ENCODE peak calls at places on chromosomes 16 and 17, in eight cellular contexts. V, C, O, Z, Y, B, F and P are unnamed samples.

GRCh38 chr17:6437466-6437865 is 2.5 kb upstream of the AIPL1 start:
- DNase-seq in V (no peak), C (no peak), Z (no peak), F (no peak), B (no peak), O (no peak), Y (no peak), P (no peak)

GRCh38 chr16:27544671-27545070 is 5.0 kb downstream of the GTF3C1 start:
- DNase-seq in V (peak; percentile 25), B (no peak), C (no peak), Z (no peak), Y (peak; percentile 17), F (no peak), O (no peak), P (no peak)

GRCh38 chr17:10733666-10734065 is 3.8 kb upstream of the TMEM220 start:
- DNase-seq in Z (no peak), F (no peak), Y (no peak), V (no peak), O (no peak), B (no peak), C (peak; percentile 31), P (peak; percentile 73)

GRCh38 chr16:26795184-26795583 is 271.5 kb upstream of the C16orf82 start:
- DNase-seq in V (no peak), C (no peak), Z (no peak), O (no peak), F (no peak), Y (no peak), B (no peak), P (no peak)

GRCh38 chr17:67635688-67636087 is 82.0 kb upstream of the NOL11 start:
- DNase-seq in O (no peak), Y (no peak), B (no peak), Z (no peak), C (no peak), V (no peak), F (no peak), P (no peak)

GRCh38 chr16:24826096-24826690 is 19.6 kb upstream of the SLC5A11 start:
- DNase-seq in Z (no peak), V (no peak), F (no peak), C (no peak), O (no peak), B (no peak), Y (no peak), P (no peak)

GRCh38 chr16:68257906-68258800 is 6.2 kb upstream of the SLC7A6 start:
- DNase-seq in O (no peak), C (no peak), Z (no peak), B (no peak), Y (no peak), F (no peak), V (peak; percentile 93), P (peak; percentile 66)

GRCh38 chr17:16215965-16216316 is 607 bp upstream of the NCOR1 start:
- DNase-seq in Z (no peak), C (peak; percentile 78), Y (no peak), B (no peak), F (no peak), O (peak; percentile 24), V (no peak), P (peak; percentile 63)

GRCh38 chr17:65123757-65124675 is 13.2 kb upstream of the RGS9 start:
- DNase-seq in C (no peak), Y (no peak), Z (no peak), V (no peak), O (no peak), B (no peak), F (no peak), P (peak; percentile 27)

GRCh38 chr16:85656351-85657266 is 32.1 kb downstream of the GINS2 start:
- DNase-seq in O (no peak), V (no peak), Z (no peak), B (no peak), Y (peak; percentile 76), F (no peak), C (no peak), P (no peak)

GRCh38 chr16:60907645-60908044 is 1128.6 kb downstream of the CDH8 start:
- DNase-seq in B (no peak), F (no peak), V (no peak), Y (no peak), C (no peak), Z (no peak), O (no peak), P (no peak)

GRCh38 chr16:4698321-4699029 is 5.1 kb downstream of the NUDT16L1 start:
- DNase-seq in Y (peak; percentile 73), F (no peak), O (no peak), Z (no peak), C (no peak), B (no peak), V (no peak), P (no peak)

GRCh38 chr16:4695473-4696171 is 2.3 kb downstream of the NUDT16L1 start:
- DNase-seq in Y (peak; percentile 74), B (no peak), V (no peak), O (no peak), Z (no peak), C (no peak), F (no peak), P (no peak)

GRCh38 chr16:4696172-4696904 is 3.0 kb downstream of the NUDT16L1 start:
- DNase-seq in F (no peak), O (no peak), V (peak; percentile 84), B (no peak), Z (no peak), Y (no peak), C (no peak), P (no peak)

GRCh38 chr16:4697867-4698291 is 4.5 kb downstream of the NUDT16L1 start:
- DNase-seq in Z (no peak), V (no peak), F (no peak), B (no peak), C (no peak), O (no peak), Y (no peak), P (no peak)

DNA sequence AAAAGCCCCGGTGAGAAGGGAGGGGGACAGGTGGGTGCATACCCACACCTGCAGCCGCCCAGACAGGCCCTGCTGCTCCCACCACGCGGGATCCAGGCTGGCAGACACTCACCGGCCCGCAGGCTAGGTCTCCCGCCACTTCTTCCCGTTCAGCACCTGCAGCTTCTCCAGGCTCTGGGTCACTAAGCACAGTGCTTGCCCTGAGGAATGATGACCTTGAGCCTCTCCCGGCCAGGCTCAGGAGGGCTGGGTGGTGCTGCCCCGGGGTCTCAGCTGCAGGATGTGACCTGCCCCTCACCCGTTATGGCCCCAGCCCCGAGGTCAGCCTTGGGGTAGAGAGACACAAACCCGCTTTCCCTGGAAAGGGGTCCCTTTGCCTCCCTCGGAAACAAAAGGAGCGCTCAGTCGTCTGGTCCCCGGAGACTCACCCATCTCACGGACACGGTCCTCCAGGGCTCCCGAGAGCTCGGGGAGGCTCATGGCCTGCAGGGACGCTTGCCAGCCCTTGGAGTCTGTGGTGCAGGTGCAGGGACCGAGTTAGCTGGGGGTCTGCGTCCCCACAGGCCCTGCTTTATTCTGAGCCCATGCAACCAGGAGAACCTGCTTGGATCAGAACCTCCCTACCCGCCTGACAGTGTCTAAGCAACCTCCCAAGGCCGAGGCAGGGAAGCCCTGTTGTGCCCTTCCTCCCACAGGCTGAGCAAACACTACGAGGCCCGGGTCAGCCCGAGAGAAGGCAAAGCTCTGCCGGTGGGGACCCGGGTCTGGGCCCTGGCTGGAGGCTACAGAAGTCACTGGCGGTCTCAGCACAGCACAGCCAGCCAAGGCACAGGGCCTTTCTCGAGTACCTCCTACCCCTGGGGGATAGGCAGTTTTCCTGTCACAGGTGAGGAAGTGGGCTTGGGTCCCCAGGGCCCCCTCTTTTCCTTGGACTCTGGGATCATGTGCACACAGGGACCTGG is 3.8 kb downstream of the NUDT16L1 start:
- DNase-seq in C (no peak), Z (no peak), F (no peak), B (no peak), Y (no peak), O (no peak), V (no peak), P (no peak)
- TF ChIP-seq POLR2AphosphoS5 in C (no peak), Z (no peak), F (no peak), B (no peak), Y (peak; percentile 13), O (no peak), V (no peak), P (no peak)

GRCh38 chr17:29176500-29177351 is 3.5 kb downstream of the MYO18A start:
- DNase-seq in Z (peak; percentile 92), C (no peak), B (no peak), O (no peak), Y (peak; percentile 85), V (peak; percentile 84), F (peak; percentile 71), P (peak; percentile 82)
- H3K27ac ChIP-seq in Z (peak overlapping the region; percentile 94), C (peak overlapping the region; percentile 87), B (peak overlapping the region; percentile 88), O (peak overlapping the region; percentile 85), Y (peak overlapping the region; percentile 84), V (peak overlapping the region; percentile 87), F (peak overlapping the region; percentile 88), P (peak overlapping the region; percentile 92)

GRCh38 chr17:81420769-81421462 is 25.7 kb downstream of the BAHCC1 start:
- DNase-seq in B (no peak), V (no peak), O (no peak), F (no peak), Z (peak; percentile 82), C (no peak), Y (no peak), P (no peak)

GRCh38 chr17:81423698-81424071 is 28.4 kb downstream of the BAHCC1 start:
- DNase-seq in B (no peak), O (no peak), Y (no peak), F (no peak), V (no peak), Z (no peak), C (no peak), P (no peak)

GRCh38 chr17:81424613-81425017 is 29.4 kb downstream of the BAHCC1 start:
- DNase-seq in F (no peak), C (no peak), V (no peak), Z (no peak), O (no peak), Y (no peak), B (no peak), P (no peak)

GRCh38 chr17:81424151-81424550 is 28.9 kb downstream of the BAHCC1 start:
- DNase-seq in F (no peak), B (no peak), Y (no peak), V (no peak), C (no peak), Z (no peak), O (no peak), P (no peak)

GRCh38 chr17:81422776-81423697 is 27.8 kb downstream of the BAHCC1 start:
- DNase-seq in O (peak; percentile 68), B (peak; percentile 69), Y (no peak), F (peak; percentile 69), Z (peak; percentile 74), C (no peak), V (peak; percentile 92), P (peak; percentile 60)
- TF ChIP-seq POLR2A in O (no peak), B (no peak), Y (no peak), F (no peak), Z (no peak), C (no peak), V (no peak), P (no peak)

DNA sequence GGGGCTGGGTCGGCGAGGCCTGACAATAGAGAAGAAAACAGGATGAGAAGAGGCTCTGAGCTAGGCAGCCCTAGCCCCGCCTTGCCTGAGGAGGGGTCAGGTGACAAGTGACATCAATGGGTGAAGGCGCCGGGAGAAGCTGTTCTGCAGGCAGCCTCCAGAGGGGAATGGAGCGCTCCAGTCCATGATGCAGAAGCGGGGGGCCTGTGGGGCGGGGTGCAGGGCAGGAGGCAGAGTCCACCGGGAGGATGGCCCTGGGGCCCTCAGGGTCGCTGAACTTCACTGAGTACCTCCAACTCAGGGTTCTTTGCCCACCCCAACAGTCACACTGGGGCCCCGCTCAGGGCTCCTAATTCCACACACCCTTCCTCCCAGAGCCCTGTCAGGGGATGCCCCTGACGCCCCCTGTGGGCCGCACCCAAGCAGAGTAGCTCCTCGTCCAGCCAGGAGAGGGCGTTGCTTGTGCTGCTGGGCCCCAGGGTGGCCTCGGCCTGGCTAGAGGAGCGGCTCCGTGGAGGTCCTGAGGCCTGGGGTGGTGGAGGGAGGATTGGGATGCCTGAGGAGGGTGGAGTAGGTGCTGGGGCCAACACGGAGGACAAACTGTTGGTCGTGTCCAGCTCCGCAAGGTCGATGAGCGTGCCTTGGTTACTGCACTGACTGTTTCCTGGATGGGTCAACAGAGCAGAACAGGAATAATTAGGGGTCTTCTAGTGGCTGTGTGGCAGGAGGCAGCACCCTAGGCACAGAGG is 20.8 kb downstream of the GGA3 start:
- DNase-seq in C (no peak), B (no peak), O (peak; percentile 35), Y (no peak), Z (no peak), V (no peak), F (no peak), P (no peak)
- TF ChIP-seq POLR2AphosphoS5 in C (no peak), B (no peak), O (peak; percentile 44), Y (no peak), Z (no peak), V (no peak), F (no peak), P (no peak)